ENCODE peak calls at places on chromosomes 5 and 9, in five cellular contexts. C, M, Q, I and V are unnamed samples.

GRCh38 chr5:179275941-179276837 is 69.1 kb downstream of the ADAMTS2 start:
- DNase-seq in I (no peak), C (no peak), M (no peak), Q (peak), V (peak)

GRCh38 chr9:107587175-107587963 is 97.8 kb upstream of the KLF4 start:
- DNase-seq in M (no peak), C (no peak), Q (no peak), I (no peak), V (no peak)

GRCh38 chr5:159531554-159532105 is 201.3 kb upstream of the IL12B start:
- DNase-seq in M (no peak), I (no peak), C (no peak), Q (no peak), V (no peak)

GRCh38 chr5:91850031-91850430 is 466.9 kb upstream of the ARRDC3 start:
- DNase-seq in I (no peak), M (no peak), Q (no peak), C (no peak), V (no peak)

GRCh38 chr9:27349681-27350080 is 52.7 kb upstream of the EQTN start:
- DNase-seq in C (no peak), M (no peak), I (no peak), Q (no peak), V (no peak)

GRCh38 chr9:108996653-108997052 is 16.6 kb downstream of the CTNNAL1 start:
- DNase-seq in I (no peak), C (no peak), M (no peak), Q (no peak), V (no peak)

GRCh38 chr5:27011274-27011673 is 27.1 kb downstream of the CDH9 start:
- DNase-seq in Q (no peak), I (no peak), C (no peak), M (no peak), V (no peak)

GRCh38 chr5:168683927-168684295 is 104.7 kb upstream of the PANK3 start:
- DNase-seq in I (no peak), M (no peak), Q (no peak), C (no peak), V (no peak)

GRCh38 chr5:1386274-1386717 is 41.4 kb upstream of the CLPTM1L start:
- DNase-seq in Q (no peak), M (peak), C (peak), I (peak), V (no peak)

GRCh38 chr9:112112941-112113399 is 62.1 kb downstream of the SUSD1 start:
- DNase-seq in C (peak), Q (no peak), I (peak), M (no peak), V (no peak)

GRCh38 chr5:139137703-139138102 is 60.5 kb downstream of the SIL1 start:
- DNase-seq in I (peak), Q (no peak), C (peak), M (no peak), V (no peak)

GRCh38 chr5:179827684-179828083 is 7.0 kb downstream of the SQSTM1 start:
- DNase-seq in M (no peak), C (no peak), Q (no peak), I (no peak), V (no peak)

GRCh38 chr5:91109634-91110033 is 273.5 kb downstream of the ARRDC3 start:
- DNase-seq in C (no peak), Q (peak), I (no peak), M (no peak), V (no peak)

GRCh38 chr9:114309096-114309495 is 13.8 kb upstream of the ORM1 start:
- DNase-seq in Q (no peak), M (no peak), C (no peak), I (no peak), V (no peak)

GRCh38 chr5:157343842-157344790 is 78.2 kb downstream of the CYFIP2 start:
- DNase-seq in C (no peak), I (no peak), M (no peak), Q (no peak), V (no peak)

GRCh38 chr5:154740483-154740882 is 14.7 kb upstream of the LARP1 start:
- DNase-seq in C (no peak), I (no peak), M (no peak), Q (no peak), V (peak)

GRCh38 chr9:120625222-120625621 is 45.3 kb upstream of the CDK5RAP2 start:
- DNase-seq in C (no peak), Q (no peak), I (no peak), M (no peak), V (no peak)

GRCh38 chr9:70260007-70260443 is 1.2 kb downstream of the SMC5 start:
- DNase-seq in M (no peak), C (no peak), I (peak), Q (no peak), V (no peak)

GRCh38 chr9:70260606-70261005 is 1.8 kb downstream of the SMC5 start:
- DNase-seq in I (no peak), C (no peak), Q (no peak), M (no peak), V (no peak)

GRCh38 chr9:70258692-70259511 is at the start of gene SMC5:
- DNase-seq in M (peak), C (peak), Q (peak), I (peak), V (peak)

GRCh38 chr9:70257991-70258691 is 637 bp upstream of the SMC5 start:
- DNase-seq in M (peak), C (peak), I (no peak), Q (peak), V (no peak)

GRCh38 chr9:70259512-70259802 is 679 bp downstream of the SMC5 start:
- DNase-seq in M (no peak), I (no peak), C (no peak), Q (no peak), V (no peak)
- TF ChIP-seq CTCF in M (no peak), I (no peak), C (no peak), Q (no peak), V (no peak)

GRCh38 chr9:90600029-90600428 is 42.6 kb downstream of the DIRAS2 start:
- DNase-seq in Q (no peak), C (no peak), M (no peak), I (no peak), V (no peak)
- TF ChIP-seq CTCF in Q (no peak), C (no peak), M (peak), I (no peak), V (no peak)

DNA sequence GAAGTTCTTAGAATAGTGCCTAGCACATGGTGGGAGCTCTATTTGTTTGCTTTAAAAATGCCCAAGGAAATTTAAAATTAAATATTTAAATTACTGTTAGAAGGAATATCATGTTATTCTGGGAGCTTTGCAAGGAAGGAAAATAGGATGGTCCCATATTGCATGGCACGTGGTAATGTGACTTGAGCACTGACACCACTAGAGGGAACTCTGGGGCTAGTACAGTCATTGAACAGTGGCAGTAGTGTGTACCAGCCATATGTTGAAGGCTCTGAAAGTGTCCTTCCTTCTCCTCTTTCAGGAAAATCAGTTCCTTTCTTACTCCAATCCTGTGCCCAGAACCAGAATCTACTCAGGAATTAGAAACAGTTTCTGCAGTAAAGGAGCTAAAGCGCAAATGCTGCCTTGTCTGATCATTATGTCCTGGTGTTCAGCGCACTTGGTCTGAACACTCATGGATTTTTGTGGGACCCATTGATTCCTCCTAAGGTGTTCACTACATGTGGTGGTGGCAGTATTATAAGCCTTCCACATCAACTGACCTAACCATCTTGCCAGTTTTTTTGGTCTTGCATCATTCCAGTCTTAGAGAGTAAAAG is 54.1 kb downstream of the GDA start:
- DNase-seq in M (peak), C (peak), Q (no peak), I (peak), V (no peak)
- TF ChIP-seq CTCF in M (peak), C (peak), Q (peak), I (peak), V (peak)

GRCh38 chr5:132753135-132753987 is 6.1 kb downstream of the CCNI2 start:
- DNase-seq in C (no peak), I (peak), M (no peak), Q (no peak), V (no peak)
- TF ChIP-seq CTCF in C (no peak), I (no peak), M (no peak), Q (no peak), V (peak)

GRCh38 chr5:151222769-151223446 is 984 bp downstream of the CCDC69 start:
- DNase-seq in C (peak), M (no peak), I (peak), Q (no peak), V (no peak)

GRCh38 chr5:151224372-151224771 is 480 bp upstream of the CCDC69 start:
- DNase-seq in I (no peak), M (no peak), Q (no peak), C (no peak), V (no peak)

GRCh38 chr5:151222054-151222768 is 1.7 kb downstream of the CCDC69 start:
- DNase-seq in M (no peak), I (no peak), C (no peak), Q (no peak), V (no peak)

GRCh38 chr5:151225071-151225470 is 1.2 kb upstream of the CCDC69 start:
- DNase-seq in C (no peak), M (no peak), Q (no peak), I (no peak), V (no peak)

GRCh38 chr5:151223447-151224264 is at the start of gene CCDC69:
- DNase-seq in C (peak), M (peak), I (peak), Q (peak), V (peak)
- TF ChIP-seq CTCF in C (no peak), M (peak), I (peak), Q (peak), V (peak)